ENCODE peak calls at places on chromosomes 12 and 14, in five cellular contexts. D, O, S, V and N are unnamed samples.

GRCh38 chr12:7512528-7512927 is 9.0 kb upstream of the CD163 start:
- DNase-seq in V (peak; percentile 11), S (peak; percentile 38), D (peak; percentile 19), O (peak; percentile 64), N (no peak)

GRCh38 chr12:6276936-6277615 is 33.4 kb upstream of the PLEKHG6 start:
- DNase-seq in O (peak; percentile 77), D (peak; percentile 35), V (peak; percentile 58), S (no peak), N (no peak)

GRCh38 chr12:119334459-119335170 is at the start of gene CCDC60:
- DNase-seq in O (no peak), S (no peak), D (no peak), V (peak; percentile 95), N (no peak)

GRCh38 chr14:80977103-80977728 is 21.8 kb downstream of the TSHR start:
- DNase-seq in O (no peak), S (no peak), D (no peak), V (peak; percentile 46), N (peak; percentile 67)

GRCh38 chr12:112130461-112130998 is 5.2 kb downstream of the TRAFD1 start:
- DNase-seq in O (no peak), D (no peak), S (no peak), V (no peak), N (no peak)

GRCh38 chr12:105382771-105383632 is 52.5 kb downstream of the C12orf75 start:
- DNase-seq in S (peak; percentile 41), V (peak; percentile 84), D (peak; percentile 89), O (peak; percentile 47), N (peak; percentile 86)

GRCh38 chr12:6161124-6161882 is 36.8 kb upstream of the VWF start:
- DNase-seq in V (no peak), D (no peak), O (no peak), S (no peak), N (no peak)

GRCh38 chr14:61812347-61813100 is 50.3 kb downstream of the SNAPC1 start:
- DNase-seq in D (no peak), S (no peak), O (peak; percentile 3), V (peak; percentile 73), N (no peak)

GRCh38 chr12:106127289-106128126 is 11.2 kb downstream of the NUAK1 start:
- DNase-seq in V (no peak), O (no peak), D (peak; percentile 33), S (no peak), N (no peak)

GRCh38 chr14:77040059-77040308 is 11.5 kb upstream of the IRF2BPL start:
- DNase-seq in V (no peak), O (no peak), S (no peak), D (no peak), N (no peak)

GRCh38 chr14:77039285-77040058 is 11.0 kb upstream of the IRF2BPL start:
- DNase-seq in S (no peak), O (peak; percentile 9), V (no peak), D (no peak), N (peak; percentile 83)

GRCh38 chr14:77037338-77037782 is 8.9 kb upstream of the IRF2BPL start:
- DNase-seq in D (no peak), S (no peak), O (no peak), V (no peak), N (no peak)

GRCh38 chr14:77036484-77037337 is 8.2 kb upstream of the IRF2BPL start:
- DNase-seq in D (peak; percentile 46), V (no peak), S (no peak), O (no peak), N (no peak)

DNA sequence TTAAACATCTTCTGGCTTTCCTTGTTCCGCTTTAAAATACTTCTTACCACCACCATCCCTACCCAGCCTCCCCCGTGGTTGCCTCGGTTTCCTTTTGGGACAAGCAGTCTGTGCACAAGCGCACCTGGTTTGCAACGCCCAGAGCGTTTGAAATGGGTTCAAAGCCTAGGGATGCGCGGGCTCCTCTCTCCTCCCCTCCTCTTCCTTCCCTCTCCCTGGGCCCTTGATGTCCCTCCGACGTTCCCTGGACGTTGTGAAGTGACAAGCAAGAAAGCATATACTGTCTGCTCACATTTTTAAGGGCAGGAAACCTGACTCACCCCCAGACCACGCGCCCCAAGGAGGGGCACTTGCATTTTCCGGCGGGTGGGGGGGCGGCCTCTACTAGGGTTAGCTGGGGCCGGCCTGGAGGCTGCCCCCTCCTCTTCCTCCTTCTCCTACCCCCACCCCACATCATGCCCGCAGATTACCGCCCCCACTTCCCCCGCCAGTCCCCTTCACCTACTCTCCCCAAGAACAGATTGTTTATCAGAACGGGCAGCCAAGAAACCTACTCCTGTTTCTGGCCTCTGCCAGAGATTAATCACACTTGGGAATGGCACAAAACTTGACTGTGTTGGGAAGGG is 9.5 kb upstream of the IRF2BPL start:
- DNase-seq in O (no peak), V (peak; percentile 43), D (peak; percentile 94), S (no peak), N (no peak)
- H2AFZ ChIP-seq in O (peak overlapping the region; percentile 72), V (peak overlapping the region; percentile 88), D (peak overlapping the region; percentile 23), S (no peak overlapping the region), N (no peak overlapping the region)

DNA sequence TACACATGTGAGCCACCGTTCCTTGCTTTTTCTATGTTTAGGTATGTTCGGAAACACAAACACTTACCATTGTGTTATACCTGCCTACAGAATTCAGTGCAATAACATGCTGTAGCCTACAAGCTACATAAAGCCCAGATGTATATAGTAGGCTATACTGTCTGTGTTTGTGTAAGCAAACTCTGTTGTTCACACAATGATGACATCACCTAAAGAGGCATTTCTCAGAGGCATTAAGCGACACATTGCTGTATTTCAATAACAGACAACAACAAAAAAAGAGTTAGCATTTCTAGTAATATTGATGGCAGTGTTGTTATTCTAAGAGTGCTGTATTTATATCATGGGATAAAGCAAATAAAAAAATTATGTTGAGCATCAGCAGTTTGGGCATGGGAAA is 70.2 kb downstream of the MED13L start:
- DNase-seq in D (no peak), O (no peak), V (no peak), S (no peak), N (no peak)
- H3K4me1 ChIP-seq in D (no peaks in the 10 kb centered on the region), O (no peaks in the 10 kb centered on the region), V (peaks cover 36% of the 10 kb centered on the region), S (no peaks in the 10 kb centered on the region), N (no peaks in the 10 kb centered on the region)

DNA sequence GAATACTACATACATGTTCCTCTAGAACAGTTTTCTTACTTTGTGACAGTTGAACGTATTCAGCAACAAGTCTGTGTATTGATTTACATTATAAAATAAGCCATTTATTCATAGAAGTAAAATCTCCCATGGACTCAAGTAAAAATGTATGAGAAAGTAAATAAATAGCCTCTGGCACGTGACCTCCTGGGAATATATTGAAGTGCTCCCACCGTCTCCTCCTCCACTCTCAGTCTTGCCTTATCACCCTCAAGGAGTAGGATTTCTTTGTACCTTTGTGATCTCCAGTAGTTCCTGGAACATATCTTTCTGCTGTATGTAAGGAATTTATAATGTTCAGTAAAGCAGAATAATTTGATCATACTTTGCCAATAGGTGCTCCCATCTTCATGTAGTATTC is 90.9 kb downstream of the DIP2B start:
- DNase-seq in S (no peak), D (no peak), V (no peak), O (no peak), N (no peak)
- H3K79me2 ChIP-seq in S (peaks cover 39% of the 10 kb centered on the region), D (peaks cover 68% of the 10 kb centered on the region), V (peaks cover 57% of the 10 kb centered on the region), O (peaks cover 60% of the 10 kb centered on the region), N (peaks cover 75% of the 10 kb centered on the region)

DNA sequence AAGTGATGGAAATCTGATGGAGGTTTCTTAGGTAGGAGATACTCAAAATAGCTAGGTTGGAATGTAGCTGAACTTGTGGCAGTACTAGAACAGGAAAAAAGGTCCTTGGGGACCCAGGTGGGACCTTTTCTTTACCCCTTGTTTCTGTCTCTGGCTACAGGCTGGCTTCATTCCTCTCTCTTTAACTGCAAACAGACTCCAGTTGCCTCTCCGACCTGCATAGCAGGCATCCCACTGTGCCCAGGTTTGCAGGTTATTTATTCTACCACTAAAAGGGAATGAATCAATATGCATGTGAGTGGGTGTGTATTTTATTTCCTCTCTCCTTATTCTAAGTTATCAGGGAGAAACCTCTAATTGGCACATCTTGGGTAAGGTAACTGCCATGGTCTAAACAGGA is 758.1 kb downstream of the MED13L start:
- DNase-seq in S (no peak), D (no peak), O (no peak), V (peak; percentile 19), N (no peak)
- H2AFZ ChIP-seq in S (no peak overlapping the region), D (no peak overlapping the region), O (no peak overlapping the region), V (peak overlapping the region; percentile 94), N (no peak overlapping the region)

GRCh38 chr12:51958542-51958941 is 7.0 kb downstream of the ACVR1B start:
- DNase-seq in D (no peak), S (no peak), V (no peak), O (no peak), N (no peak)
- H3K4me1 ChIP-seq in D (peaks cover 21% of the 10 kb centered on the region), S (peaks cover 20% of the 10 kb centered on the region), V (peaks cover 2% of the 10 kb centered on the region), O (peaks cover 37% of the 10 kb centered on the region), N (no peaks in the 10 kb centered on the region)

GRCh38 chr12:70288817-70289216 is 45.6 kb downstream of the CNOT2 start:
- DNase-seq in V (no peak), D (no peak), O (no peak), S (no peak), N (no peak)
- H3K79me2 ChIP-seq in V (peaks cover 92% of the 10 kb centered on the region), D (peaks cover 30% of the 10 kb centered on the region), O (peaks cover 75% of the 10 kb centered on the region), S (peaks cover 74% of the 10 kb centered on the region), N (peaks cover 99% of the 10 kb centered on the region)

GRCh38 chr14:103868242-103868897 is 21.0 kb upstream of the PPP1R13B start:
- DNase-seq in V (no peak), D (no peak), O (peak; percentile 91), S (no peak), N (no peak)
- H2AFZ ChIP-seq in V (no peak overlapping the region), D (no peak overlapping the region), O (peak overlapping the region; percentile 19), S (no peak overlapping the region), N (no peak overlapping the region)

DNA sequence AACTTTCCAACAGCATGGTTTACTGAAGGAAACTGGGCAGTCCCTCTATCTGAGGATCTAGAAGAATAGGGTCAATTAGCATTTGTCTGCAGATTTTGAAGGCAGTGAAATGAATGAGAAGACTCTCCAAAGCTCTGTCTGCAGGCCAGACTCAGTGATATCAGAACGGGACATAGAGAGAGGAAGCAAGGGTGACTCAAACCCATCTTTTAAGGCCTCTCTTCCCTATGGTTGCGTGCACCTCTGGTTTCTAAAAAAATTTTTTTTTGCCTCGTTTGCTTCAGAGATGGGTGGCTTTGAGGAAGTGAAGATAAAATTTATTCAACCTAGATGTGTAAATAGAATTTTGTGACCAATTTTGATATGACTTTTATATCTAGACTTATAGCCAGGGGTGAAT is 71.9 kb upstream of the HOXC13 start:
- DNase-seq in S (no peak), O (no peak), D (no peak), V (no peak), N (no peak)
- H3K4me1 ChIP-seq in S (peaks cover 33% of the 10 kb centered on the region), O (peaks cover 56% of the 10 kb centered on the region), D (peaks cover 37% of the 10 kb centered on the region), V (no peaks in the 10 kb centered on the region), N (no peaks in the 10 kb centered on the region)